ENCODE peak calls at places on chromosomes 2 and 18, in four cellular contexts. Q is NCI-H1417 treated with DMSO at 0.1 percent for 48 hours, H is COR-L47, R is GM12878. I is an unnamed sample.

GRCh38 chr2:102505290-102505689 is 32.3 kb downstream of the SLC9A4 start:
- DNase-seq in Q (no peak), H (no peak), R (no peak), I (no peak)

GRCh38 chr2:84493494-84493893 is 22.8 kb upstream of the DNAH6 start:
- DNase-seq in Q (no peak), H (no peak), R (no peak), I (no peak)

GRCh38 chr2:239216614-239217273 is 184.1 kb downstream of the HDAC4 start:
- DNase-seq in Q (no peak), H (no peak), R (no peak), I (no peak)

GRCh38 chr2:19643117-19643518 is 258.7 kb downstream of the TTC32 start:
- DNase-seq in Q (no peak), H (no peak), R (peak; percentile 13), I (no peak)

GRCh38 chr2:216485745-216486144 is 12.9 kb upstream of the RPL37A start:
- DNase-seq in Q (no peak), H (no peak), R (no peak), I (no peak)

GRCh38 chr2:186129767-186130581 is 356.1 kb upstream of the ZC3H15 start:
- DNase-seq in Q (peak; percentile 62), H (peak; percentile 80), R (no peak), I (no peak)

GRCh38 chr2:26892916-26893524 is 45.1 kb downstream of the DPYSL5 start:
- DNase-seq in Q (no peak), H (no peak), R (no peak), I (peak; percentile 48)

GRCh38 chr2:128289439-128289838 is 29.2 kb downstream of the HS6ST1 start:
- DNase-seq in Q (no peak), H (peak; percentile 58), R (no peak), I (no peak)

GRCh38 chr2:10447300-10448207 is 573 bp downstream of the ODC1 start:
- DNase-seq in Q (peak; percentile 28), H (peak; percentile 63), R (peak; percentile 15), I (peak; percentile 20)

GRCh38 chr2:118065015-118065666 is 23.1 kb upstream of the INSIG2 start:
- DNase-seq in Q (no peak), H (no peak), R (no peak), I (no peak)

GRCh38 chr2:8821276-8822217 is 15.9 kb downstream of the KIDINS220 start:
- DNase-seq in Q (no peak), H (no peak), R (no peak), I (no peak)

GRCh38 chr2:236667526-236667925 is 97.9 kb downstream of the ACKR3 start:
- DNase-seq in Q (no peak), H (no peak), R (no peak), I (no peak)

GRCh38 chr2:188569441-188569840 is 277.8 kb downstream of the GULP1 start:
- DNase-seq in Q (no peak), H (no peak), R (no peak), I (no peak)

GRCh38 chr18:70380915-70381896 is 92.4 kb downstream of the SOCS6 start:
- DNase-seq in Q (peak; percentile 98), H (peak; percentile 98), R (no peak), I (no peak)

GRCh38 chr2:173555833-173556232 is 201.2 kb downstream of the CDCA7 start:
- DNase-seq in Q (no peak), H (peak; percentile 75), R (no peak), I (peak; percentile 55)

GRCh38 chr18:62954341-62954740 is 239.0 kb downstream of the PHLPP1 start:
- DNase-seq in Q (peak; percentile 63), H (no peak), R (no peak), I (peak; percentile 36)

GRCh38 chr2:62800618-62801017 is 95.1 kb downstream of the EHBP1 start:
- DNase-seq in Q (no peak), H (no peak), R (no peak), I (no peak)

GRCh38 chr2:112803691-112804521 is 19.6 kb upstream of the IL1A start:
- DNase-seq in Q (no peak), H (no peak), R (no peak), I (no peak)

I was measured in DMS79 treated with DMSO at 0.1 percent for 48 hours.